ENCODE peak calls at places on chromosomes 4 and X, in four cellular contexts. D, Q, G and N are unnamed samples.

GRCh38 chr4:169800541-169800940 is 42.8 kb upstream of the HPF1 start:
- DNase-seq in D (no peak), Q (no peak), G (no peak), N (no peak)

GRCh38 chr4:2066011-2066551 is 7.0 kb downstream of the NAT8L start:
- DNase-seq in D (no peak), Q (no peak), G (no peak), N (no peak)

GRCh38 chr4:142656178-142656577 is 189.9 kb downstream of the INPP4B start:
- DNase-seq in D (no peak), Q (no peak), G (peak), N (peak)

GRCh38 chrX:110759785-110760184 is 35.8 kb downstream of the CHRDL1 start:
- DNase-seq in D (no peak), Q (no peak), G (peak), N (no peak)

GRCh38 chr4:149031399-149031798 is 589.2 kb upstream of the NR3C2 start:
- DNase-seq in D (no peak), Q (peak), G (peak), N (peak)

GRCh38 chrX:95860127-95860526 is 824.5 kb upstream of the DIAPH2 start:
- DNase-seq in D (no peak), Q (no peak), G (no peak), N (no peak)

GRCh38 chr4:55635760-55636621 is at the start of gene NMU:
- DNase-seq in D (peak), Q (peak), G (peak), N (peak)

GRCh38 chr4:17482716-17483115 is 29.2 kb downstream of the QDPR start:
- DNase-seq in D (no peak), Q (no peak), G (no peak), N (no peak)

GRCh38 chrX:153812220-153812619 is 17.8 kb downstream of the SSR4 start:
- DNase-seq in D (no peak), Q (no peak), G (no peak), N (no peak)

GRCh38 chr4:147371661-147372060 is 109.2 kb upstream of the EDNRA start:
- DNase-seq in D (no peak), Q (no peak), G (peak), N (no peak)

GRCh38 chr4:149980941-149981340 is 97.3 kb upstream of the DCLK2 start:
- DNase-seq in D (no peak), Q (peak), G (peak), N (peak)

GRCh38 chrX:69221239-69222102 is 56.2 kb upstream of the PJA1 start:
- DNase-seq in D (peak), Q (no peak), G (no peak), N (no peak)

GRCh38 chrX:10011261-10011931 is 44.2 kb downstream of the CLDN34 start:
- DNase-seq in D (no peak), Q (no peak), G (no peak), N (peak)

GRCh38 chr4:106893903-106894302 is 142.2 kb downstream of the DKK2 start:
- DNase-seq in D (no peak), Q (no peak), G (no peak), N (no peak)

GRCh38 chr4:54568184-54568583 is 89.6 kb upstream of the KIT start:
- DNase-seq in D (no peak), Q (no peak), G (peak), N (peak)

GRCh38 chr4:3308691-3309090 is 15.9 kb downstream of the RGS12 start:
- DNase-seq in D (no peak), Q (no peak), G (no peak), N (no peak)

GRCh38 chr4:5954056-5954760 is 61.3 kb upstream of the CRMP1 start:
- DNase-seq in D (peak), Q (no peak), G (no peak), N (no peak)

GRCh38 chr4:8403173-8403753 is 37.3 kb downstream of the ACOX3 start:
- DNase-seq in D (peak), Q (peak), G (peak), N (peak)

GRCh38 chr4:134952775-134953174 is 751.2 kb upstream of the PABPC4L start:
- DNase-seq in D (no peak), Q (no peak), G (no peak), N (no peak)
- H3K9ac ChIP-seq in D (no peak), Q (no peak), G (no peak), N (no peak)

DNA sequence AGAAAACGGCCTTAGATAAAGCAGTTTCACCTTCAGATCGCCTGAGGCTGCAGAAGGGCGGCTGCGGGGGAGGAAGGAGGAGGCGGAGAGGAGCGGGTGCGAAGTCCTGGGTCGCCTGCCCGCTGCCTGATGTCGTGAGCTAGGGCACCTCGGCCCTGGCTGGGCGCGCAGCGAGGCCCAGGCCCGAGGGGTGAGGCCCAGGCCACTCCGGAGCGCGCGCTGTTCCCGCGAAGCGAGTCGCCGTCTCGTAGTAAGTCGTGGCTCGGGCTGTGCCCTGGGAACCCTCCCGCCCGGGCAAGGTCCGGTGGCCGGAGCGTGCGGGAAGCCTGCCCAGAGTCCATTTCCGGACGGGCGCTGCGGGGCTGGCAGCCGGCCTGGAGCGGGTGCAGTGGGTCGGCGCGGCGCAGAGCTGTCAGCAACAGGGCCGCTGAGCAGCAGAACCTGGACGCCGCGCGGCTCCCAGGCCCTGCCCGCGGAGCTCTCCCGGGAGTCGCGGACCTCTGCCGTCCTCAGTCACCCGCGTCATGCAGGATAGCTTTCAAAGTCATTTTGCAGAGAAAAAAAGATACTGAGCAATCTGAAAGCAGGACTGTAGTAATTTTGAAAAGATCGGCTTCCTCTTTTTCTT is 18.7 kb downstream of the TRIM2 start:
- DNase-seq in D (peak), Q (peak), G (peak), N (peak)
- H3K9ac ChIP-seq in D (peak), Q (peak), G (peak), N (peak)

GRCh38 chr4:53186714-53187358 is 179.0 kb downstream of the SCFD2 start:
- DNase-seq in D (no peak), Q (no peak), G (no peak), N (no peak)

GRCh38 chr4:53185853-53186590 is 179.8 kb downstream of the SCFD2 start:
- DNase-seq in D (no peak), Q (no peak), G (peak), N (peak)

GRCh38 chr4:53192496-53192895 is 173.4 kb downstream of the SCFD2 start:
- DNase-seq in D (no peak), Q (no peak), G (peak), N (no peak)

GRCh38 chr4:53192017-53192416 is 173.8 kb downstream of the SCFD2 start:
- DNase-seq in D (no peak), Q (no peak), G (no peak), N (no peak)

DNA sequence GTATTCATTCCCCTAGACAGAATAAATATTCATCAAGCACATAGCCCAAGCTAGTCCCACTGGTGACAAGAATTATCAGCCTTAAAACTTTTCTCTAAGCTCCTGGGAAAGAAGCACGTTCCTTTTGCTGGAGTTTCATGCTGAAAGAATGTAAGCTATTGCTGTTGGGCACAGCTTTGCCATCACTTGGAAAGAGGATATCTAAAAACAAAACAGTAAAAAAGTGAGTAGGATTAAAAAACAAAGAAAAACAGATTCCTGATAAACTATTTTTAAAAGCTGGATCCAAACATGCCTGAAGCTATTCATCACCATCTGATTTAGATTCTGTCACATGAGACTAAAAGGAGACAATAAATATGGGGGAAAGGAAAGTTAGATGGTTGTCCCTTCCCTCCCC is 176.8 kb downstream of the SCFD2 start:
- DNase-seq in D (no peak), Q (no peak), G (peak), N (peak)
- H3K9ac ChIP-seq in D (no peak), Q (no peak), G (peak), N (peak)

GRCh38 chr4:76210502-76210901 is 3.1 kb downstream of the SCARB2 start:
- DNase-seq in D (no peak), Q (peak), G (peak), N (no peak)

GRCh38 chr4:76209876-76210275 is 3.7 kb downstream of the SCARB2 start:
- DNase-seq in D (no peak), Q (no peak), G (no peak), N (no peak)

GRCh38 chr4:76204936-76205335 is 8.7 kb downstream of the SCARB2 start:
- DNase-seq in D (no peak), Q (no peak), G (no peak), N (no peak)

GRCh38 chr4:76206222-76206942 is 7.2 kb downstream of the SCARB2 start:
- DNase-seq in D (no peak), Q (no peak), G (peak), N (peak)

DNA sequence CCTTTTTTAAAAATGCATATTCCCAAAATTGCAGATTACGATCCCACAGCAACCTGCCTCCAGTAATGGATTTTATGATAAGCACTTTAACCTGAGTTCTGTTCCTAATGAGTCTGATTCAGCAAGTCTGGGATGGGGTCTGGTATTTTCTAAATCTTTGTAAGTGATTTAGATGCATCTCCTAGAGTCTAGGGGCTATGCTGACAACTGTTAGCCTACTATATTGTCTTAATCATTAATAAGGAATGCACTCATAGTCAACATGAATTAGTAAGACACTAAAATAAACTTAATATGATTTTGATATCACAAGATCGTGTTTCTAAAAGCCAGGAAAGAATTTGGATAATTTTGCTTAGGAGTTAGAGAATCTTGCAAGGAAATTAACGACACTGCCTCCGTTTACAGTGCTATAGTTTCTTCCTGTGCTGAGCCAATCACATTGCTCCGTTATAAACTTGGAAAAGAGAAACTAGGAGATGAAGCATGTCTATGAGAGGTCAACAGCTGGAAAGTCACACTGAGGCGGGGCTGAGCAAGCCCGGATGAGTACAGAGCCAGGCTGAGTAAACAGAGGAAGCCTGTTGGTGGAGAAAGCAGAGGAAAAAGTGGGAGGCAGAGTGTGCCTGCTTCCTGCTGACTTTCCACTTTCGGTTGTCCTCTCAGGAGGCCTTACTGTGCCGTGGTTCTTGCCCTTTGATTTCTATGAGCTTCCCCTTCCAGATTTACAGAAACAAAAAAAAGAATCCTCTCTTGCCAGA is 5.4 kb downstream of the SCARB2 start:
- DNase-seq in D (no peak), Q (no peak), G (peak), N (peak)
- H3K9ac ChIP-seq in D (no peak), Q (peak), G (peak), N (peak)

GRCh38 chrX:71067079-71067478 is 1.1 kb downstream of the SNX12 start:
- DNase-seq in D (no peak), Q (no peak), G (peak), N (peak)
- H3K9ac ChIP-seq in D (peak), Q (peak), G (peak), N (peak)

DNA sequence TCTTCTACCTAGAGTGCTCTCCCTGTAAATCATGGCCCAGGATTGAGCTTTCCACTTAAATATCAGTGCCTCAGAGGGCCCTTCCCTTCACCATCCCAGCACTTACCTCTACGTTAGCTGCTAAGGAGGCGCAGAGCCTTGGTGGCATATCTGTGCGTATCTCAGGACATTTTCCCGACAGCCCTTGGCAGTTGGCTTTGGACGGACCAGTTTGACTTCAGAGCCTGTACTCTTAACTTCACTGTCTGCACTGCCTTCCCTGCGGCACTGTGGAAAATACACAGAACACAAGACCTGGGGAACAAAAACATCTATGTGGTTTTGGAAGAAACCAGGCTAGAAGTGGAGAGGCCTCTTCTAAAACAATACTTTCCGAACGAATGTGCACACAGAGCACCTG is 2.4 kb downstream of the TADA2B start:
- DNase-seq in D (no peak), Q (no peak), G (no peak), N (no peak)
- H3K9ac ChIP-seq in D (peak), Q (no peak), G (peak), N (no peak)

DNA sequence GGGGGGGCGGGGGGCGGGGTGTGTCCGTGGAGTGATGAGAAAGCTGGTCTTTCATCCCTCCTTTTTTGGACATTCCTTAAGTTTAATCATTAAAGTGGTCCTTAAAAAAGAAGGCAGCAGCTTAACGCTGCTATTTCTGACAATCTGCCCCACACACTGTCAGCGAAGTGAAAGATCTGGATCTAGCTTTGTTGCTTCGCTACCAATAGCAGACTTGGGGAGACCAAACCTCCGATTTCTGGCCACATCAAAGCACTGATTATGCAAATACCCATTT is 5.9 kb downstream of the NEUROG2 start:
- DNase-seq in D (no peak), Q (no peak), G (no peak), N (no peak)
- H3K9ac ChIP-seq in D (no peak), Q (no peak), G (no peak), N (no peak)